ENCODE peak calls at places on chromosomes 1 and 21, in eight cellular contexts. P is fibroblast of pulmonary artery; C is upper lobe of right lung; Y is AG09319; I is endothelial cell; R is activated CD4-positive, alpha-beta T cell treated with anti-CD3 and anti-CD28 coated beads for 1 hour; H is NCI-H446; A is activated CD8-positive, alpha-beta memory T cell treated with anti-CD3 and anti-CD28 coated beads, Interleukin-2, amount 10 ng/mL, durations not matched to agents 7 days and 5 days. F is an unnamed sample.

GRCh38 chr1:32919811-32920733 is 18.9 kb upstream of the TMEM54 start:
- DNase-seq in P (peak), Y (no peak), H (no peak), C (no peak), I (no peak), A (no peak), R (no peak), F (peak)

GRCh38 chr1:31297273-31298247 is 728 bp downstream of the ZCCHC17 start:
- DNase-seq in H (no peak), P (peak), A (peak), I (peak), C (no peak), Y (no peak), R (no peak), F (peak)

GRCh38 chr1:19338323-19338762 is 26.2 kb downstream of the SLC66A1 start:
- DNase-seq in C (no peak), A (no peak), R (no peak), P (no peak), I (peak), H (no peak), Y (no peak), F (peak)

GRCh38 chr1:54777431-54777830 is 13.1 kb upstream of the PARS2 start:
- DNase-seq in C (no peak), A (no peak), H (peak), R (no peak), Y (no peak), I (no peak), P (no peak), F (no peak)

GRCh38 chr1:53681647-53682368 is 57.2 kb downstream of the GLIS1 start:
- DNase-seq in I (peak), A (peak), H (peak), R (peak), C (no peak), Y (no peak), P (peak), F (no peak)

GRCh38 chr1:235657747-235658526 is 8.4 kb upstream of the GNG4 start:
- DNase-seq in R (no peak), I (no peak), C (no peak), Y (no peak), A (no peak), P (no peak), H (no peak), F (no peak)

GRCh38 chr1:228070173-228070572 is 12.3 kb upstream of the ARF1 start:
- DNase-seq in I (no peak), P (no peak), R (no peak), Y (no peak), C (no peak), A (no peak), H (no peak), F (no peak)

GRCh38 chr1:208534604-208534907 is 290.4 kb upstream of the PLXNA2 start:
- DNase-seq in H (peak), Y (no peak), P (no peak), C (no peak), A (no peak), I (no peak), R (no peak), F (no peak)

GRCh38 chr1:30639881-30640452 is 83.4 kb downstream of the MATN1 start:
- DNase-seq in I (no peak), C (peak), P (no peak), Y (no peak), H (no peak), R (no peak), A (no peak), F (no peak)

GRCh38 chr1:109814223-109814622 is 50.5 kb upstream of the EPS8L3 start:
- DNase-seq in C (no peak), H (no peak), Y (no peak), A (peak), P (no peak), R (no peak), I (no peak), F (no peak)

GRCh38 chr1:245086389-245086969 is 68.3 kb upstream of the KIF26B start:
- DNase-seq in P (peak), C (no peak), I (no peak), R (no peak), H (no peak), Y (no peak), A (no peak), F (peak)

GRCh38 chr21:45291613-45292398 is 4.1 kb upstream of the POFUT2 start:
- DNase-seq in A (peak), R (no peak), H (no peak), I (no peak), C (peak), Y (no peak), P (no peak), F (no peak)

GRCh38 chr1:207853372-207853757 is 57.6 kb downstream of the CD34 start:
- DNase-seq in P (no peak), R (no peak), C (no peak), A (no peak), H (no peak), Y (no peak), I (peak), F (peak)

GRCh38 chr1:53992085-53992874 is 25.7 kb downstream of the LDLRAD1 start:
- DNase-seq in Y (no peak), C (no peak), A (no peak), H (peak), P (no peak), I (no peak), R (no peak), F (peak)

GRCh38 chr1:1925437-1926345 is 6.6 kb upstream of the TMEM52 start:
- DNase-seq in Y (no peak), P (no peak), H (no peak), R (no peak), C (no peak), I (no peak), A (no peak), F (no peak)

GRCh38 chr1:53584446-53585102 is 125.4 kb downstream of the DMRTB1 start:
- DNase-seq in I (no peak), C (peak), Y (no peak), R (no peak), P (no peak), A (no peak), H (peak), F (no peak)

GRCh38 chr1:43912607-43913006 is 21.0 kb upstream of the ARTN start:
- DNase-seq in H (no peak), R (no peak), Y (peak), C (no peak), I (no peak), P (peak), A (no peak), F (peak)

GRCh38 chr1:3032371-3032862 is 11.2 kb downstream of the ACTRT2 start:
- DNase-seq in Y (no peak), I (no peak), C (peak), R (no peak), P (no peak), A (no peak), H (no peak), F (no peak)

GRCh38 chr1:61092643-61093042 is 10.3 kb downstream of the NFIA start:
- DNase-seq in H (no peak), P (no peak), A (no peak), Y (no peak), I (no peak), C (no peak), R (no peak), F (no peak)

GRCh38 chr1:214349781-214350180 is 68.8 kb downstream of the SMYD2 start:
- DNase-seq in P (no peak), A (no peak), R (no peak), H (no peak), I (no peak), C (no peak), Y (no peak), F (no peak)

GRCh38 chr1:97942161-97943123 is 21.6 kb upstream of the DPYD start:
- DNase-seq in H (no peak), P (no peak), Y (no peak), R (no peak), A (no peak), C (no peak), I (no peak), F (no peak)

GRCh38 chr1:22119626-22120468 is 23.1 kb downstream of the WNT4 start:
- DNase-seq in H (no peak), C (no peak), A (no peak), R (no peak), Y (no peak), P (no peak), I (no peak), F (no peak)

GRCh38 chr1:221741364-221741970 is 422 bp downstream of the DUSP10 start:
- DNase-seq in H (peak), R (no peak), Y (no peak), P (no peak), I (peak), A (no peak), C (peak), F (peak)

GRCh38 chr21:41958886-41959563 is 5.2 kb upstream of the C2CD2 start:
- DNase-seq in R (no peak), A (no peak), I (no peak), P (no peak), Y (no peak), C (no peak), H (peak), F (no peak)

GRCh38 chr1:165452336-165453130 is 7.6 kb upstream of the RXRG start:
- DNase-seq in R (no peak), H (no peak), A (no peak), C (no peak), P (no peak), I (no peak), Y (no peak), F (no peak)

GRCh38 chr1:160935527-160936258 is 18.9 kb downstream of the ITLN2 start:
- DNase-seq in R (no peak), P (no peak), A (no peak), Y (no peak), I (no peak), H (no peak), C (no peak), F (no peak)

GRCh38 chr1:179169616-179170467 is 59.6 kb downstream of the ABL2 start:
- DNase-seq in A (no peak), R (no peak), I (no peak), C (no peak), Y (peak), P (peak), H (peak), F (peak)

F was measured in fibroblast of villous mesenchyme.